ENCODE peak calls at places on chromosomes 4 and X, in eight cellular contexts. H is K562, Z is H54, I is GM12892, W is gastrocnemius medialis, R is upper lobe of left lung, L is ovary, S is transverse colon. O is an unnamed sample.

GRCh38 chrX:110563276-110563675 is 204.6 kb downstream of the RTL9 start:
- DNase-seq in H (no peak), Z (no peak), I (no peak), W (no peak), R (no peak), L (no peak), S (no peak), O (no peak)

GRCh38 chr4:74316397-74316796 is 8.1 kb downstream of the EPGN start:
- DNase-seq in H (no peak), Z (no peak), I (no peak), W (no peak), R (no peak), L (no peak), S (no peak), O (no peak)

GRCh38 chrX:40100141-40100536 is 2.4 kb upstream of the BCOR start:
- DNase-seq in H (no peak), Z (no peak), I (no peak), W (no peak), R (peak; percentile 82), L (peak; percentile 56), S (peak; percentile 34), O (no peak)

GRCh38 chrX:109797311-109797975 is 64.4 kb upstream of the ACSL4 start:
- DNase-seq in H (no peak), Z (no peak), I (no peak), W (no peak), R (no peak), L (no peak), S (no peak), O (no peak)

GRCh38 chr4:126890994-126891393 is 741.8 kb upstream of the INTU start:
- DNase-seq in H (no peak), Z (no peak), I (no peak), W (no peak), R (no peak), L (no peak), S (no peak), O (no peak)

GRCh38 chr4:165726831-165727230 is 146.2 kb upstream of the TLL1 start:
- DNase-seq in H (no peak), Z (no peak), I (no peak), W (no peak), R (no peak), L (no peak), S (no peak), O (no peak)

GRCh38 chr4:111475001-111475400 is 670.3 kb upstream of the FAM241A start:
- DNase-seq in H (no peak), Z (no peak), I (no peak), W (no peak), R (no peak), L (no peak), S (peak; percentile 57), O (no peak)

GRCh38 chr4:90186229-90186628 is 59.0 kb downstream of the CCSER1 start:
- DNase-seq in H (no peak), Z (no peak), I (no peak), W (no peak), R (no peak), L (no peak), S (no peak), O (no peak)

GRCh38 chr4:16001484-16001858 is 38.5 kb upstream of the FGFBP2 start:
- DNase-seq in H (peak; percentile 62), Z (peak; percentile 56), I (peak; percentile 33), W (peak; percentile 56), R (no peak), L (peak; percentile 40), S (peak; percentile 48), O (no peak)

GRCh38 chrX:154399527-154400368 is 1.6 kb downstream of the RPL10 start:
- DNase-seq in H (no peak), Z (no peak), I (no peak), W (no peak), R (no peak), L (no peak), S (no peak), O (no peak)

GRCh38 chrX:154402622-154403127 is 4.5 kb downstream of the RPL10 start:
- DNase-seq in H (no peak), Z (no peak), I (no peak), W (no peak), R (no peak), L (no peak), S (no peak), O (no peak)

GRCh38 chrX:154401918-154402621 is 3.9 kb downstream of the RPL10 start:
- DNase-seq in H (no peak), Z (no peak), I (no peak), W (no peak), R (no peak), L (no peak), S (no peak), O (no peak)

GRCh38 chrX:154403192-154403591 is 5.0 kb downstream of the RPL10 start:
- DNase-seq in H (no peak), Z (no peak), I (no peak), W (no peak), R (no peak), L (no peak), S (no peak), O (no peak)

DNA sequence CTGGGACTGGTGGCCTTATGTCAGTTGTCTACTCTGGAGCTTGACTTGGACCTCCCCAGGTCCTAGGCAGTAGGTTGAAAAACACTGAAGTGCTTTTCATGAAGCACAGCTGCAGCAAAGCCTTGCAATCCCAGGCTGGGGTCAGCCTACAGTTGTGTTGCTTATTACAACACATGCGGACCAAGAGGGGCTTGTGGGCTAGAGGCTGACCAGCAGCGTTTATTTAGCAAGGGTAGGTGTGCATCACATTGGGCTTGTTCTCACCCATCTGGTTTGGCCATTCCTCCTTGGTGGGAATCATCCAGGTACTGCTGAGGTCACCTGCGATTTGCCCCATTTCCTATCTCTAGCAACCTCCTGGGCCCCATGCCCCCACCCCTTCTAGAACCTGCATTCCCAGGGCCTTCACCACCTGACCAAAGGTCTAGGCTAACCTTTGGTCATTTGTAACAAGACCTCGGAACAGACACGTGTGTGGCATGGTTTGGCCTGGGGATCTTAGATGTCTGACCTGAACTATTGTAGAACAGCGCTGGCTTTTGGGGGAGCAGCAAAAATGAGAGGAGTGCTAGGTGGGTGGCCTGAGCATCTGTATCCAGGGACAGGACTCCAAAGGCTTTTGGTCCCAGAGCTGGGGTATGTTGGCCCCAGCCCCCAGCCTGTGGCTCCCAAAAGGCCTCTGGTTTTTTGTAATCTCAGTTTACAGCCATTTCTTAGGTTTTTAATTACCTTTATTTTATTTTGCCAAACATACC is 3.0 kb downstream of the RPL10 start:
- DNase-seq in H (no peak), Z (no peak), I (no peak), W (no peak), R (no peak), L (no peak), S (no peak), O (no peak)
- TF ChIP-seq POLR2A in H (peak; percentile 96), Z (peak; percentile 48), I (peak; percentile 96), W (no peak), R (peak; percentile 17), L (no peak), S (no peak), O (no peak)

GRCh38 chr4:122920473-122920872 is 1.9 kb downstream of the NUDT6 start:
- DNase-seq in H (no peak), Z (no peak), I (no peak), W (no peak), R (no peak), L (no peak), S (no peak), O (no peak)

GRCh38 chr4:122917731-122918130 is 4.7 kb downstream of the NUDT6 start:
- DNase-seq in H (no peak), Z (no peak), I (no peak), W (no peak), R (no peak), L (no peak), S (no peak), O (no peak)

GRCh38 chr4:122921971-122922876 is at the start of gene NUDT6:
- DNase-seq in H (peak; percentile 77), Z (no peak), I (peak; percentile 29), W (peak; percentile 35), R (peak; percentile 91), L (peak; percentile 53), S (peak; percentile 61), O (peak; percentile 54)

GRCh38 chr4:122921300-122921699 is 1.1 kb downstream of the NUDT6 start:
- DNase-seq in H (no peak), Z (no peak), I (no peak), W (no peak), R (no peak), L (no peak), S (no peak), O (no peak)

DNA sequence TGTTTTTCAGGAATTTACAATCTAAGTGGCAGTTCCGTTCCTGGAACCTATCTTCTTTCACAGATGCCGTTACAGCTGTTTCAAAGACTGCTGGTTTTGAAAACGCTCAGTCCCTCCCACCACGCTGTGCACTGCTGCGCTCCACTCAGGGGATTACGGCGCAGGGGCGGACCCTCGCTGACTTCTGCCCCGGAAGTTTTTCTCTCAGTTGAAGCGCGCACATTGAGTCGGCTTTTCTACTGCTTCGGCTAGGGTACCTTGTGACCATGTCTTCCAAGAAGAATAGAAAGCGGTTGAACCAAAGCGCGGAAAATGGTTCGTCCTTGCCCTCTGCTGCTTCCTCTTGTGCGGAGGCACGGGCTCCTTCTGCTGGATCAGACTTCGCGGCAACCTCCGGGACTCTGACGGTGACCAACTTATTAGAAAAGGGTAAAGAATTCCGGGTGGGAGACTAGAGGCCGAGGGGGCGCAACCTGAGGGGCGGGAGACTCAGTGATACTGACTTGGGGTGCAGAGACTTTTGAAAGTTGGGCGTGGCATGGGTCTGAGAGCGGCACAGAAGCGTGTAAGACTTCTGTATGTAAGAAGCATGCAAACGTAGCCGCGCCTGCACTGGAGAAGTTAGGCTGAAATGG is 597 bp upstream of the NUDT6 start:
- DNase-seq in H (peak; percentile 86), Z (peak; percentile 34), I (peak; percentile 56), W (peak; percentile 68), R (peak; percentile 86), L (peak; percentile 79), S (peak; percentile 88), O (peak; percentile 74)
- TF ChIP-seq POLR2A in H (peak; percentile 79), Z (peak; percentile 30), I (peak; percentile 63), W (no peak), R (no peak), L (no peak), S (no peak), O (no peak)

DNA sequence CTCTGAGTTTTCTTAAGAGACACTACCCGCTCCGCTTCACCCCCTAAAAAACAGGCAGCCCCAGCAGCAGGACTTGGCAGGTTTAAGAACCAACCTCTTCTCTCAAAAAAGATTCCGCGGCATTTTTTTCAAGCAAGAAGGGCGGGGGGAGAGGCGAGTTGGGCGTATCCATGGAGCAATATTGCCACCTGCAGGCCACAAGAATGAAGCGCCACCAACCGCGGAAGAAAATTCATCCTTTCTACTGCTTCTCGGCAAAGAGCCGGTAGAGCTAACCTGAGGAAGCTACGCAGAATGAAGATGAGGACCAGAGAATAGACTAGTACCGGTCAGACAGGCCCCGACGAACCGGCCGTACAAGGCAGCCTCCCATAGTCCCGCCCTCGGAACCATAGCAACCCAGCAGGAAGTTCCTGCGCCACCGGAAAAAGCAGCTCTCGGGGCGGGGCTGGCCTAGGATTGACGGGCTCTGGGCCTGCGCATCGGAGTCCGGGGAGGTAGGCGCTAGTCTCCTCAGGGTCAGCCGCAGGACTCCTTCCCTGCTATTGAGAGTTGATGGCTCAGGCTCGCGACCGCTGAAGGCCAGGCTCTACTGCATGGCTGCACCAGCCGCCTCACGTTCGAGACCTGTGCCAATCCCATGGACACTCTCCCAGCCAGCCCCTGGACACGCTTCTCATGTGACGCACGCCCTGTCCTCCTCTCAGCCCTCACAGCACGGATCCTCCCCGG is 76.9 kb downstream of the MAGED4 start:
- DNase-seq in H (peak; percentile 60), Z (peak; percentile 8), I (peak; percentile 58), W (peak; percentile 87), R (peak; percentile 89), L (peak; percentile 98), S (peak; percentile 96), O (peak; percentile 95)
- TF ChIP-seq POLR2A in H (no peak), Z (peak; percentile 60), I (peak; percentile 60), W (peak; percentile 27), R (no peak), L (no peak), S (peak; percentile 53), O (no peak)

GRCh38 chr4:10116625-10117423 is at the start of gene WDR1:
- DNase-seq in H (peak; percentile 94), Z (peak; percentile 77), I (peak; percentile 93), W (peak; percentile 97), R (peak; percentile 100), L (peak; percentile 98), S (peak; percentile 97), O (peak; percentile 96)
- TF ChIP-seq POLR2A in H (peak; percentile 99), Z (peak; percentile 80), I (peak; percentile 98), W (peak; percentile 98), R (peak; percentile 92), L (peak; percentile 95), S (peak; percentile 99), O (peak; percentile 95)